ENCODE peak calls at places on chromosomes 4 and X, in eight cellular contexts. S is cardiac muscle cell, O is ELF-1, U is brain microvascular endothelial cell, T is neural crest cell, I is C1 segment of cervical spinal cord, A is fibroblast of lung, R is AG04449. J is an unnamed sample.
A peak's percentile ranks its signal among the peaks of the same experiment; 100 is the strongest.

GRCh38 chrX:143306991-143307965 is 210.0 kb downstream of the SPANXN3 start:
- DNase-seq in S (no peak), O (peak; percentile 54), U (no peak), T (no peak), I (no peak), A (no peak), R (no peak), J (no peak)

GRCh38 chrX:65407157-65407626 is 127.4 kb downstream of the LAS1L start:
- DNase-seq in S (no peak), O (peak; percentile 64), U (no peak), T (no peak), I (no peak), A (no peak), R (no peak), J (peak; percentile 35)

GRCh38 chrX:81957900-81958545 is 756.1 kb downstream of the SH3BGRL start:
- DNase-seq in S (no peak), O (peak; percentile 3), U (no peak), T (no peak), I (no peak), A (no peak), R (no peak), J (no peak)

GRCh38 chrX:124211312-124211942 is 121.0 kb upstream of the TEX13D start:
- DNase-seq in S (peak; percentile 11), O (peak; percentile 21), U (no peak), T (no peak), I (no peak), A (peak; percentile 19), R (no peak), J (peak; percentile 22)

GRCh38 chrX:106608016-106608415 is 3.8 kb upstream of the RADX start:
- DNase-seq in S (no peak), O (no peak), U (no peak), T (no peak), I (no peak), A (no peak), R (no peak), J (no peak)

GRCh38 chr4:112604590-112604989 is 32.1 kb downstream of the ZGRF1 start:
- DNase-seq in S (peak; percentile 75), O (peak; percentile 33), U (peak; percentile 76), T (peak; percentile 52), I (peak; percentile 2), A (peak; percentile 75), R (peak; percentile 12), J (peak; percentile 45)

GRCh38 chr4:185304541-185304940 is 91.2 kb downstream of the LRP2BP start:
- DNase-seq in S (peak; percentile 16), O (no peak), U (no peak), T (no peak), I (no peak), A (no peak), R (no peak), J (no peak)

GRCh38 chrX:140762061-140762460 is 52.5 kb downstream of the LINC00632 start:
- DNase-seq in S (peak; percentile 77), O (peak; percentile 72), U (peak; percentile 69), T (peak; percentile 52), I (peak; percentile 28), A (peak; percentile 75), R (no peak), J (no peak)

GRCh38 chr4:184450743-184451142 is 23.6 kb downstream of the IRF2 start:
- DNase-seq in S (no peak), O (no peak), U (no peak), T (no peak), I (no peak), A (no peak), R (no peak), J (no peak)

GRCh38 chrX:111511477-111511876 is at the start of gene SERTM2:
- DNase-seq in S (peak; percentile 27), O (peak; percentile 57), U (no peak), T (no peak), I (no peak), A (no peak), R (no peak), J (peak; percentile 3)

GRCh38 chrX:19579485-19579884 is 64.2 kb upstream of the MAP3K15 start:
- DNase-seq in S (peak; percentile 65), O (no peak), U (peak; percentile 31), T (no peak), I (no peak), A (no peak), R (no peak), J (no peak)

GRCh38 chr4:142883433-142883832 is 37.3 kb upstream of the INPP4B start:
- DNase-seq in S (peak; percentile 6), O (no peak), U (no peak), T (no peak), I (no peak), A (peak; percentile 28), R (no peak), J (no peak)

GRCh38 chrX:64204252-64204651 is 1.3 kb downstream of the AMER1 start:
- DNase-seq in S (peak; percentile 3), O (peak; percentile 46), U (no peak), T (peak; percentile 2), I (no peak), A (peak; percentile 8), R (no peak), J (no peak)

GRCh38 chr4:120156115-120156718 is 89.6 kb upstream of the MAD2L1 start:
- DNase-seq in S (peak; percentile 86), O (peak; percentile 12), U (peak; percentile 38), T (peak; percentile 41), I (peak; percentile 4), A (peak; percentile 89), R (peak; percentile 23), J (peak; percentile 61)

GRCh38 chrX:118552501-118552900 is 56.9 kb downstream of the DOCK11 start:
- DNase-seq in S (peak; percentile 55), O (no peak), U (peak; percentile 40), T (no peak), I (no peak), A (peak; percentile 68), R (no peak), J (no peak)

GRCh38 chr4:122341906-122342305 is 36.9 kb upstream of the ADAD1 start:
- DNase-seq in S (peak; percentile 84), O (no peak), U (peak; percentile 81), T (no peak), I (no peak), A (peak; percentile 58), R (peak; percentile 66), J (no peak)

GRCh38 chrX:103789004-103789403 is 12.4 kb downstream of the PLP1 start:
- DNase-seq in S (no peak), O (no peak), U (no peak), T (no peak), I (no peak), A (no peak), R (no peak), J (no peak)

J was measured in B cell.